ENCODE peak calls at places on chromosomes 6 and 20, in eight cellular contexts. One of them, this sample, is unnamed.

GRCh38 chr6:31138982-31139381 is at the start of gene PSORS1C2:
- DNase-seq in HFFc6: no peak
- DNase-seq in fibroblast of mammary gland: no peak
- DNase-seq in colonic mucosa: no peak
- DNase-seq in transverse colon: no peak
- DNase-seq in astrocyte: no peak
- DNase-seq in AG09319: no peak
- DNase-seq in brain microvascular endothelial cell: no peak
- DNase-seq in this sample: no peak

GRCh38 chr6:149414009-149414408 is 13.9 kb downstream of the SUMO4 start:
- DNase-seq in HFFc6: no peak
- DNase-seq in fibroblast of mammary gland: no peak
- DNase-seq in colonic mucosa: no peak
- DNase-seq in transverse colon: no peak
- DNase-seq in astrocyte: no peak
- DNase-seq in AG09319: no peak
- DNase-seq in brain microvascular endothelial cell: no peak
- DNase-seq in this sample: no peak

GRCh38 chr6:154754152-154754551 is 20.9 kb downstream of the SCAF8 start:
- DNase-seq in HFFc6: no peak
- DNase-seq in fibroblast of mammary gland: peak
- DNase-seq in colonic mucosa: no peak
- DNase-seq in transverse colon: no peak
- DNase-seq in astrocyte: peak
- DNase-seq in AG09319: no peak
- DNase-seq in brain microvascular endothelial cell: peak
- DNase-seq in this sample: no peak

GRCh38 chr20:8854566-8854965 is 214.3 kb upstream of the PLCB4 start:
- DNase-seq in HFFc6: peak
- DNase-seq in fibroblast of mammary gland: peak
- DNase-seq in colonic mucosa: peak
- DNase-seq in transverse colon: peak
- DNase-seq in astrocyte: peak
- DNase-seq in AG09319: no peak
- DNase-seq in brain microvascular endothelial cell: peak
- DNase-seq in this sample: no peak

GRCh38 chr6:4999586-4999985 is 4.3 kb downstream of the RPP40 start:
- DNase-seq in HFFc6: no peak
- DNase-seq in fibroblast of mammary gland: no peak
- DNase-seq in colonic mucosa: no peak
- DNase-seq in transverse colon: no peak
- DNase-seq in astrocyte: no peak
- DNase-seq in AG09319: peak
- DNase-seq in brain microvascular endothelial cell: no peak
- DNase-seq in this sample: no peak

GRCh38 chr6:15626878-15627683 is 35.7 kb downstream of the DTNBP1 start:
- DNase-seq in HFFc6: no peak
- DNase-seq in fibroblast of mammary gland: peak
- DNase-seq in colonic mucosa: no peak
- DNase-seq in transverse colon: no peak
- DNase-seq in astrocyte: no peak
- DNase-seq in AG09319: no peak
- DNase-seq in brain microvascular endothelial cell: no peak
- DNase-seq in this sample: no peak

GRCh38 chr20:1702288-1702687 is 44.7 kb upstream of the SIRPG start:
- DNase-seq in HFFc6: no peak
- DNase-seq in fibroblast of mammary gland: no peak
- DNase-seq in colonic mucosa: no peak
- DNase-seq in transverse colon: no peak
- DNase-seq in astrocyte: peak
- DNase-seq in AG09319: no peak
- DNase-seq in brain microvascular endothelial cell: peak
- DNase-seq in this sample: no peak

GRCh38 chr6:52285174-52286068 is 879 bp upstream of the MCM3 start:
- DNase-seq in HFFc6: peak
- DNase-seq in fibroblast of mammary gland: peak
- DNase-seq in colonic mucosa: no peak
- DNase-seq in transverse colon: no peak
- DNase-seq in astrocyte: no peak
- DNase-seq in AG09319: peak
- DNase-seq in brain microvascular endothelial cell: no peak
- DNase-seq in this sample: no peak

GRCh38 chr6:30724906-30725667 is 4.9 kb downstream of the TUBB start:
- DNase-seq in HFFc6: no peak
- DNase-seq in fibroblast of mammary gland: no peak
- DNase-seq in colonic mucosa: no peak
- DNase-seq in transverse colon: no peak
- DNase-seq in astrocyte: no peak
- DNase-seq in AG09319: no peak
- DNase-seq in brain microvascular endothelial cell: no peak
- DNase-seq in this sample: no peak

GRCh38 chr6:169161572-169162167 is 92.0 kb downstream of the THBS2 start:
- DNase-seq in HFFc6: no peak
- DNase-seq in fibroblast of mammary gland: no peak
- DNase-seq in colonic mucosa: no peak
- DNase-seq in transverse colon: no peak
- DNase-seq in astrocyte: no peak
- DNase-seq in AG09319: no peak
- DNase-seq in brain microvascular endothelial cell: no peak
- DNase-seq in this sample: no peak

GRCh38 chr6:34044945-34045595 is 100.8 kb downstream of the GRM4 start:
- DNase-seq in HFFc6: no peak
- DNase-seq in fibroblast of mammary gland: no peak
- DNase-seq in colonic mucosa: no peak
- DNase-seq in transverse colon: no peak
- DNase-seq in astrocyte: no peak
- DNase-seq in AG09319: no peak
- DNase-seq in brain microvascular endothelial cell: no peak
- DNase-seq in this sample: no peak

GRCh38 chr6:131754715-131755567 is 44.1 kb upstream of the CTAGE9 start:
- DNase-seq in HFFc6: peak
- DNase-seq in fibroblast of mammary gland: no peak
- DNase-seq in colonic mucosa: no peak
- DNase-seq in transverse colon: no peak
- DNase-seq in astrocyte: peak
- DNase-seq in AG09319: no peak
- DNase-seq in brain microvascular endothelial cell: peak
- DNase-seq in this sample: no peak

GRCh38 chr6:44219053-44219814 is 2.5 kb downstream of the MYMX start:
- DNase-seq in HFFc6: no peak
- DNase-seq in fibroblast of mammary gland: peak
- DNase-seq in colonic mucosa: peak
- DNase-seq in transverse colon: peak
- DNase-seq in astrocyte: peak
- DNase-seq in AG09319: no peak
- DNase-seq in brain microvascular endothelial cell: no peak
- DNase-seq in this sample: peak

GRCh38 chr6:10720229-10720959 is 2.5 kb upstream of the TMEM14C start:
- DNase-seq in HFFc6: no peak
- DNase-seq in fibroblast of mammary gland: peak
- DNase-seq in colonic mucosa: peak
- DNase-seq in transverse colon: peak
- DNase-seq in astrocyte: peak
- DNase-seq in AG09319: no peak
- DNase-seq in brain microvascular endothelial cell: no peak
- DNase-seq in this sample: no peak

GRCh38 chr6:146890172-146890571 is 291.4 kb downstream of the ADGB start:
- DNase-seq in HFFc6: no peak
- DNase-seq in fibroblast of mammary gland: no peak
- DNase-seq in colonic mucosa: no peak
- DNase-seq in transverse colon: no peak
- DNase-seq in astrocyte: no peak
- DNase-seq in AG09319: no peak
- DNase-seq in brain microvascular endothelial cell: no peak
- DNase-seq in this sample: no peak

GRCh38 chr6:43627008-43627825 is 1.8 kb downstream of the GTPBP2 start:
- DNase-seq in HFFc6: peak
- DNase-seq in fibroblast of mammary gland: peak
- DNase-seq in colonic mucosa: peak
- DNase-seq in transverse colon: peak
- DNase-seq in astrocyte: peak
- DNase-seq in AG09319: peak
- DNase-seq in brain microvascular endothelial cell: peak
- DNase-seq in this sample: no peak

GRCh38 chr6:15962449-15962764 is 166.5 kb upstream of the MYLIP start:
- DNase-seq in HFFc6: peak
- DNase-seq in fibroblast of mammary gland: peak
- DNase-seq in colonic mucosa: no peak
- DNase-seq in transverse colon: no peak
- DNase-seq in astrocyte: peak
- DNase-seq in AG09319: peak
- DNase-seq in brain microvascular endothelial cell: peak
- DNase-seq in this sample: no peak

GRCh38 chr6:133895573-133896343 is 6.8 kb downstream of the TCF21 start:
- DNase-seq in HFFc6: no peak
- DNase-seq in fibroblast of mammary gland: peak
- DNase-seq in colonic mucosa: no peak
- DNase-seq in transverse colon: no peak
- DNase-seq in astrocyte: no peak
- DNase-seq in AG09319: no peak
- DNase-seq in brain microvascular endothelial cell: no peak
- DNase-seq in this sample: no peak

GRCh38 chr6:19549109-19549508 is 288.1 kb upstream of the ID4 start:
- DNase-seq in HFFc6: no peak
- DNase-seq in fibroblast of mammary gland: no peak
- DNase-seq in colonic mucosa: no peak
- DNase-seq in transverse colon: no peak
- DNase-seq in astrocyte: no peak
- DNase-seq in AG09319: no peak
- DNase-seq in brain microvascular endothelial cell: no peak
- DNase-seq in this sample: no peak

GRCh38 chr20:25248501-25249172 is 752 bp downstream of the PYGB start:
- DNase-seq in HFFc6: peak
- DNase-seq in fibroblast of mammary gland: peak
- DNase-seq in colonic mucosa: peak
- DNase-seq in transverse colon: peak
- DNase-seq in astrocyte: no peak
- DNase-seq in AG09319: no peak
- DNase-seq in brain microvascular endothelial cell: no peak
- DNase-seq in this sample: peak

GRCh38 chr6:161740486-161740885 is 466.6 kb upstream of the AGPAT4 start:
- DNase-seq in HFFc6: no peak
- DNase-seq in fibroblast of mammary gland: no peak
- DNase-seq in colonic mucosa: no peak
- DNase-seq in transverse colon: no peak
- DNase-seq in astrocyte: no peak
- DNase-seq in AG09319: no peak
- DNase-seq in brain microvascular endothelial cell: no peak
- DNase-seq in this sample: no peak

GRCh38 chr6:39280247-39280731 is 33.9 kb downstream of the KCNK17 start:
- DNase-seq in HFFc6: no peak
- DNase-seq in fibroblast of mammary gland: peak
- DNase-seq in colonic mucosa: peak
- DNase-seq in transverse colon: peak
- DNase-seq in astrocyte: no peak
- DNase-seq in AG09319: no peak
- DNase-seq in brain microvascular endothelial cell: peak
- DNase-seq in this sample: no peak

GRCh38 chr6:111564482-111564945 is 41.2 kb downstream of the TRAF3IP2 start:
- DNase-seq in HFFc6: peak
- DNase-seq in fibroblast of mammary gland: peak
- DNase-seq in colonic mucosa: no peak
- DNase-seq in transverse colon: no peak
- DNase-seq in astrocyte: peak
- DNase-seq in AG09319: no peak
- DNase-seq in brain microvascular endothelial cell: no peak
- DNase-seq in this sample: no peak

GRCh38 chr20:47681977-47682812 is 103.1 kb downstream of the SULF2 start:
- DNase-seq in HFFc6: peak
- DNase-seq in fibroblast of mammary gland: peak
- DNase-seq in colonic mucosa: no peak
- DNase-seq in transverse colon: no peak
- DNase-seq in astrocyte: peak
- DNase-seq in AG09319: no peak
- DNase-seq in brain microvascular endothelial cell: no peak
- DNase-seq in this sample: no peak

GRCh38 chr6:42175860-42176259 is 2.7 kb downstream of the GUCA1A start:
- DNase-seq in HFFc6: no peak
- DNase-seq in fibroblast of mammary gland: no peak
- DNase-seq in colonic mucosa: no peak
- DNase-seq in transverse colon: no peak
- DNase-seq in astrocyte: no peak
- DNase-seq in AG09319: no peak
- DNase-seq in brain microvascular endothelial cell: no peak
- DNase-seq in this sample: no peak
- TF ChIP-seq CTCF in HFFc6: peak
- TF ChIP-seq CTCF in fibroblast of mammary gland: peak
- TF ChIP-seq CTCF in colonic mucosa: no peak
- TF ChIP-seq CTCF in transverse colon: no peak
- TF ChIP-seq CTCF in astrocyte: peak
- TF ChIP-seq CTCF in AG09319: no peak
- TF ChIP-seq CTCF in brain microvascular endothelial cell: peak
- TF ChIP-seq CTCF in this sample: peak

GRCh38 chr20:46406200-46406985 is at the start of gene ELMO2:
- DNase-seq in HFFc6: peak
- DNase-seq in fibroblast of mammary gland: peak
- DNase-seq in colonic mucosa: peak
- DNase-seq in transverse colon: peak
- DNase-seq in astrocyte: peak
- DNase-seq in AG09319: peak
- DNase-seq in brain microvascular endothelial cell: peak
- DNase-seq in this sample: peak
- TF ChIP-seq CTCF in HFFc6: peak
- TF ChIP-seq CTCF in fibroblast of mammary gland: no peak
- TF ChIP-seq CTCF in colonic mucosa: no peak
- TF ChIP-seq CTCF in transverse colon: peak
- TF ChIP-seq CTCF in astrocyte: no peak
- TF ChIP-seq CTCF in AG09319: no peak
- TF ChIP-seq CTCF in brain microvascular endothelial cell: peak
- TF ChIP-seq CTCF in this sample: peak

GRCh38 chr6:11738681-11739375 is 39.8 kb downstream of the ADTRP start:
- DNase-seq in HFFc6: no peak
- DNase-seq in fibroblast of mammary gland: no peak
- DNase-seq in colonic mucosa: no peak
- DNase-seq in transverse colon: no peak
- DNase-seq in astrocyte: peak
- DNase-seq in AG09319: no peak
- DNase-seq in brain microvascular endothelial cell: no peak
- DNase-seq in this sample: no peak
- TF ChIP-seq CTCF in HFFc6: no peak
- TF ChIP-seq CTCF in fibroblast of mammary gland: no peak
- TF ChIP-seq CTCF in colonic mucosa: no peak
- TF ChIP-seq CTCF in transverse colon: no peak
- TF ChIP-seq CTCF in astrocyte: no peak
- TF ChIP-seq CTCF in AG09319: no peak
- TF ChIP-seq CTCF in brain microvascular endothelial cell: no peak
- TF ChIP-seq CTCF in this sample: no peak

DNA sequence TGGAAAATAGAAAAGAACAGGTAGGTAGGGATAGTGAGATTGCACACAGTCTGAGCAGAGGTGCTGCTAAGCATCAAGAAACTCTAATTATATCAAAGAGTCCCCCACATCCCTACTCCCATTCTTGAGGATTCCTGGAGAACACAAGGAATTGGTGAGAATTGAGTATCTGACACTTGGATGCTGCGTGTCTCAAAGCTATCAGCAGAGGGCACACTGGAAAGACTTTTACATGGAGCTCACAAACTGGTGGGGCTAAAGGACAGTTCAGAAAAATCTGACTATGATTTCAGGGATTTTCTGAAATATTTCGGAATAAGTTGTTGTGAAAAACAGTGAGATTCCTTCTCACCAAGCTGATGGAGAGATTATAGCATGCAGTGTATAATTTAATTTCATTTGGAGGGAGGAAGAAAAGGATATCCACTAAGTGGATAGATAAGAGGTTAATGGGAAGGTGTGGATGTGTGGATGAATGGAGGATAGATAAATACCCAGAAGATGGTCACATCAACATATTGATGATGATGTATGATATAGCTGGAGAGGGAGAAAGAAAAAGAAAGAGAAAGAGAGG is 215.4 kb upstream of the DEFB112 start:
- DNase-seq in HFFc6: no peak
- DNase-seq in fibroblast of mammary gland: no peak
- DNase-seq in colonic mucosa: no peak
- DNase-seq in transverse colon: no peak
- DNase-seq in astrocyte: no peak
- DNase-seq in AG09319: no peak
- DNase-seq in brain microvascular endothelial cell: peak
- DNase-seq in this sample: no peak
- TF ChIP-seq CTCF in HFFc6: no peak
- TF ChIP-seq CTCF in fibroblast of mammary gland: no peak
- TF ChIP-seq CTCF in colonic mucosa: no peak
- TF ChIP-seq CTCF in transverse colon: no peak
- TF ChIP-seq CTCF in astrocyte: no peak
- TF ChIP-seq CTCF in AG09319: no peak
- TF ChIP-seq CTCF in brain microvascular endothelial cell: peak
- TF ChIP-seq CTCF in this sample: peak

This sample was measured in progenitor cell of endocrine pancreas.